ENCODE peak calls at places on chromosomes 1 and 21, in five cellular contexts. X, B, P, R and N are unnamed samples.

GRCh38 chr1:148318123-148318899 is 164.8 kb downstream of the PPIAL4G start:
- DNase-seq in X (no peak), B (no peak), P (no peak), R (no peak), N (no peak)

GRCh38 chr1:11893907-11894251 is 32.3 kb downstream of the KIAA2013 start:
- DNase-seq in X (peak; percentile 85), B (peak; percentile 80), P (no peak), R (peak; percentile 48), N (peak; percentile 64)

GRCh38 chr1:3712573-3713535 is 39.4 kb upstream of the CCDC27 start:
- DNase-seq in X (peak; percentile 66), B (no peak), P (no peak), R (no peak), N (peak; percentile 61)

GRCh38 chr1:244155661-244156060 is 104.6 kb downstream of the ZBTB18 start:
- DNase-seq in X (no peak), B (no peak), P (no peak), R (no peak), N (no peak)

GRCh38 chr1:1206376-1207253 is at the start of gene TNFRSF18:
- DNase-seq in X (peak; percentile 52), B (no peak), P (peak; percentile 73), R (no peak), N (peak; percentile 12)

GRCh38 chr1:236307437-236307836 is 25.7 kb upstream of the ERO1B start:
- DNase-seq in X (no peak), B (no peak), P (no peak), R (no peak), N (peak; percentile 11)

GRCh38 chr1:228496494-228496893 is 9.3 kb downstream of the RNF187 start:
- DNase-seq in X (no peak), B (no peak), P (no peak), R (no peak), N (no peak)

GRCh38 chr21:26776320-26777021 is 68.7 kb downstream of the ADAMTS1 start:
- DNase-seq in X (no peak), B (no peak), P (no peak), R (peak; percentile 29), N (no peak)

GRCh38 chr21:20971296-20971921 is 26.8 kb upstream of the NCAM2 start:
- DNase-seq in X (peak; percentile 56), B (no peak), P (no peak), R (no peak), N (peak; percentile 74)

GRCh38 chr1:24659993-24660665 is 17.0 kb downstream of the SRRM1 start:
- DNase-seq in X (no peak), B (no peak), P (no peak), R (no peak), N (no peak)

GRCh38 chr1:185720633-185721272 is 13.4 kb upstream of the HMCN1 start:
- DNase-seq in X (no peak), B (no peak), P (no peak), R (no peak), N (no peak)

GRCh38 chr1:201275266-201275666 is 8.0 kb upstream of the PKP1 start:
- DNase-seq in X (peak; percentile 76), B (peak; percentile 88), P (peak; percentile 87), R (peak; percentile 77), N (peak; percentile 67)

GRCh38 chr1:100265562-100265930 is 470 bp upstream of the RTCA start:
- DNase-seq in X (no peak), B (no peak), P (no peak), R (no peak), N (no peak)

GRCh38 chr1:232943679-232944252 is 6.6 kb upstream of the NTPCR start:
- DNase-seq in X (no peak), B (no peak), P (no peak), R (no peak), N (no peak)

GRCh38 chr1:4792565-4792964 is 138.2 kb downstream of the AJAP1 start:
- DNase-seq in X (no peak), B (no peak), P (no peak), R (no peak), N (no peak)

GRCh38 chr1:51520700-51521248 is 1.7 kb upstream of the EPS15 start:
- DNase-seq in X (no peak), B (no peak), P (no peak), R (no peak), N (no peak)

GRCh38 chr21:44714905-44715304 is 3.5 kb upstream of the TSPEAR start:
- DNase-seq in X (peak; percentile 27), B (no peak), P (peak; percentile 8), R (no peak), N (no peak)

GRCh38 chr1:7454052-7454815 is 316.9 kb upstream of the VAMP3 start:
- DNase-seq in X (no peak), B (peak; percentile 63), P (no peak), R (no peak), N (peak; percentile 53)

GRCh38 chr1:231603598-231604275 is 22.9 kb upstream of the DISC1 start:
- DNase-seq in X (no peak), B (no peak), P (no peak), R (no peak), N (peak; percentile 57)

GRCh38 chr1:100400332-100400933 is 48.1 kb downstream of the CDC14A start:
- DNase-seq in X (no peak), B (no peak), P (no peak), R (peak; percentile 15), N (no peak)

GRCh38 chr1:186420923-186421322 is 40.0 kb downstream of the PDC start:
- DNase-seq in X (no peak), B (no peak), P (no peak), R (no peak), N (no peak)

GRCh38 chr1:208211901-208212843 is 32.0 kb downstream of the PLXNA2 start:
- DNase-seq in X (no peak), B (no peak), P (no peak), R (no peak), N (no peak)

GRCh38 chr21:34632498-34632897 is 17.6 kb upstream of the RCAN1 start:
- DNase-seq in X (no peak), B (no peak), P (no peak), R (no peak), N (no peak)

GRCh38 chr1:45623972-45624371 is at the start of gene CCDC17:
- DNase-seq in X (no peak), B (no peak), P (no peak), R (no peak), N (no peak)

GRCh38 chr1:182101415-182102041 is 40.0 kb upstream of the ZNF648 start:
- DNase-seq in X (no peak), B (no peak), P (no peak), R (no peak), N (no peak)

GRCh38 chr1:72037745-72038343 is 244.5 kb downstream of the NEGR1 start:
- DNase-seq in X (no peak), B (no peak), P (no peak), R (no peak), N (peak; percentile 39)

GRCh38 chr1:179817789-179818188 is 59.8 kb downstream of the TOR1AIP2 start:
- DNase-seq in X (peak; percentile 89), B (no peak), P (peak; percentile 48), R (peak; percentile 62), N (peak; percentile 56)

GRCh38 chr1:206589206-206589605 is 23.1 kb downstream of the EIF2D start:
- DNase-seq in X (no peak), B (no peak), P (no peak), R (no peak), N (no peak)

GRCh38 chr1:211951856-211952255 is 83.5 kb downstream of the INTS7 start:
- DNase-seq in X (no peak), B (no peak), P (no peak), R (no peak), N (no peak)

GRCh38 chr21:38323721-38324591 is 67.2 kb downstream of the KCNJ15 start:
- DNase-seq in X (no peak), B (no peak), P (no peak), R (no peak), N (no peak)

GRCh38 chr1:34365295-34365694 is 188.6 kb downstream of the C1orf94 start:
- DNase-seq in X (no peak), B (no peak), P (no peak), R (no peak), N (no peak)

GRCh38 chr1:236507022-236507700 is 16.6 kb upstream of the LGALS8 start:
- DNase-seq in X (no peak), B (no peak), P (no peak), R (no peak), N (no peak)

GRCh38 chr1:213277036-213277435 is 226.0 kb downstream of the RPS6KC1 start:
- DNase-seq in X (no peak), B (no peak), P (no peak), R (no peak), N (no peak)

GRCh38 chr1:194233069-194233468 is 1046.7 kb upstream of the B3GALT2 start:
- DNase-seq in X (no peak), B (no peak), P (no peak), R (no peak), N (no peak)

GRCh38 chr1:59484090-59484489 is 187.2 kb downstream of the FGGY start:
- DNase-seq in X (no peak), B (no peak), P (no peak), R (no peak), N (peak; percentile 12)

GRCh38 chr21:25717491-25718139 is 17.1 kb downstream of the ATP5PF start:
- DNase-seq in X (no peak), B (no peak), P (no peak), R (no peak), N (no peak)

GRCh38 chr1:70706381-70707173 is 295.5 kb downstream of the CTH start:
- DNase-seq in X (no peak), B (no peak), P (no peak), R (no peak), N (no peak)

GRCh38 chr1:53131590-53131938 is 10.9 kb downstream of the SLC1A7 start:
- DNase-seq in X (no peak), B (peak; percentile 4), P (no peak), R (no peak), N (no peak)

GRCh38 chr1:220219865-220220698 is 52.2 kb downstream of the RAB3GAP2 start:
- DNase-seq in X (no peak), B (no peak), P (no peak), R (no peak), N (no peak)

GRCh38 chr1:167128261-167129227 is 34.7 kb downstream of the STYXL2 start:
- DNase-seq in X (no peak), B (no peak), P (no peak), R (no peak), N (no peak)
- TF ChIP-seq CTCF in X (no peak), B (peak; percentile 45), P (no peak), R (no peak), N (no peak)

GRCh38 chr1:39106949-39107740 is 81.0 kb downstream of the NDUFS5 start:
- DNase-seq in X (no peak), B (no peak), P (no peak), R (no peak), N (no peak)
- H3K4me1 ChIP-seq in X (peaks cover 57% of the 10 kb centered on the region), B (no peaks in the 10 kb centered on the region), P (peaks cover 79% of the 10 kb centered on the region), R (peaks cover 66% of the 10 kb centered on the region), N (no peaks in the 10 kb centered on the region)

GRCh38 chr1:143699731-143700130 is 272.1 kb downstream of the FAM72C start:
- DNase-seq in X (no peak), B (no peak), P (no peak), R (no peak), N (peak; percentile 19)
- H3K4me3 ChIP-seq in X (no peak overlapping the region), B (no peak overlapping the region), P (no peak overlapping the region), R (no peak overlapping the region), N (peak overlapping the region; percentile 29)

DNA sequence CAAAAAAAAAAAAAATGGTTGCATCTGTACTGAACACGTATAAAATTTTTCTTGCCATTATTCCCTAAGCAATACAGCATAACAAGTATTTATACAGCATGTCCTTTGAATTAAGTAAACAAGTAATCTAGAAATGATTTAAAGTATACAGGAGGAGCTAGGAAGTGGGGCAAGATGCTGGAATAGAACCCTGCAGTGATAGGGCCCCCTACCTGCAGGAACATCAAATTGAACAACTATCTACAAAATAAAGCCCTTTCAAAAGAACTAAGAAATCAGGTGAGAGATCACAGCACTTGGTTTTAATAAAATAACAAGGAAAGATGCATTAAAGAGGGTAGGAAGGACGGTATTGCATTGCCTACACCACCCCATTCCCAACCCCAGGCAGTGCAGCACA is 10.9 kb downstream of the TSHB start:
- DNase-seq in X (no peak), B (no peak), P (no peak), R (no peak), N (no peak)
- TF ChIP-seq CTCF in X (no peak), B (no peak), P (no peak), R (no peak), N (peak; percentile 7)